ENCODE peak calls at places on chromosomes 11 and 22, in seven cellular contexts. O is nephron progenitor cell; V is SHP77; Y is tibial artery; R is left lobe of liver; A is H54; E is stimulated activated CD4-positive, alpha-beta T cell treated with anti-CD3 and anti-CD28 coated beads, Interleukin-1b, Interleukin-23, amount 100 ng/mL, for 1 hour. X is an unnamed sample.

GRCh38 chr22:29011200-29011867 is 50.3 kb downstream of the C22orf31 start:
- DNase-seq in O (no peak), V (no peak), Y (no peak), R (no peak), A (no peak), E (no peak), X (no peak)

GRCh38 chr11:62777389-62777788 is 6.2 kb downstream of the TAF6L start:
- DNase-seq in O (no peak), V (no peak), Y (no peak), R (no peak), A (no peak), E (no peak), X (no peak)

GRCh38 chr22:40183029-40183581 is 5.4 kb downstream of the TNRC6B start:
- DNase-seq in O (no peak), V (no peak), Y (no peak), R (no peak), A (peak; percentile 18), E (no peak), X (no peak)

GRCh38 chr22:19880786-19881569 is 26.3 kb upstream of the GNB1L start:
- DNase-seq in O (peak; percentile 75), V (no peak), Y (peak; percentile 46), R (peak; percentile 42), A (peak; percentile 90), E (no peak), X (peak; percentile 67)

GRCh38 chr11:26042113-26042512 is 289.8 kb upstream of the ANO3 start:
- DNase-seq in O (no peak), V (no peak), Y (no peak), R (no peak), A (no peak), E (no peak), X (no peak)

GRCh38 chr11:71266114-71266833 is 13.9 kb upstream of the SHANK2 start:
- DNase-seq in O (no peak), V (no peak), Y (no peak), R (peak; percentile 35), A (no peak), E (no peak), X (no peak)

GRCh38 chr11:71120346-71120963 is 131.9 kb downstream of the SHANK2 start:
- DNase-seq in O (peak; percentile 50), V (no peak), Y (no peak), R (peak; percentile 55), A (no peak), E (no peak), X (no peak)

GRCh38 chr11:120061036-120061760 is 76.7 kb downstream of the TRIM29 start:
- DNase-seq in O (no peak), V (no peak), Y (no peak), R (peak; percentile 34), A (no peak), E (no peak), X (no peak)

GRCh38 chr22:38314992-38315800 is 2.0 kb downstream of the CSNK1E start:
- DNase-seq in O (no peak), V (peak; percentile 38), Y (no peak), R (no peak), A (no peak), E (no peak), X (no peak)

GRCh38 chr11:12077535-12078280 is 32.7 kb upstream of the MICAL2 start:
- DNase-seq in O (no peak), V (no peak), Y (no peak), R (no peak), A (no peak), E (no peak), X (no peak)

GRCh38 chr11:22508691-22509090 is 116.9 kb downstream of the FANCF start:
- DNase-seq in O (peak; percentile 46), V (no peak), Y (no peak), R (no peak), A (no peak), E (no peak), X (no peak)

GRCh38 chr11:92779746-92780145 is 189.7 kb upstream of the MTNR1B start:
- DNase-seq in O (no peak), V (no peak), Y (no peak), R (no peak), A (no peak), E (no peak), X (no peak)

GRCh38 chr11:63537293-63538101 is 889 bp downstream of the PLAAT4 start:
- DNase-seq in O (no peak), V (no peak), Y (peak; percentile 76), R (peak; percentile 90), A (no peak), E (no peak), X (no peak)

X was measured in Right ventricle myocardium inferior.